ENCODE peak calls at places on chromosomes 6 and 20, in four cellular contexts. P is H9, U is T-cell, K is Caco-2. I is an unnamed sample.

GRCh38 chr6:129903082-129903481 is 42.0 kb upstream of the TMEM244 start:
- DNase-seq in K (no peak), P (no peak), U (no peak), I (no peak)

GRCh38 chr20:50338479-50339195 is 148.0 kb downstream of the CEBPB start:
- DNase-seq in P (peak), U (no peak), K (no peak), I (no peak)

GRCh38 chr6:33886673-33887144 is 82.9 kb upstream of the MLN start:
- DNase-seq in U (no peak), P (no peak), K (no peak), I (no peak)

GRCh38 chr6:93644611-93645010 is 225.3 kb upstream of the EPHA7 start:
- DNase-seq in P (no peak), K (no peak), U (no peak), I (no peak)

GRCh38 chr6:135939216-135939610 is 87.7 kb downstream of the PDE7B start:
- DNase-seq in P (no peak), K (no peak), U (no peak), I (no peak)

GRCh38 chr20:19975436-19975799 is 41.7 kb upstream of the NAA20 start:
- DNase-seq in K (peak), P (no peak), U (no peak), I (no peak)

GRCh38 chr20:50283922-50284810 is 93.5 kb downstream of the CEBPB start:
- DNase-seq in P (no peak), K (no peak), U (peak), I (no peak)

GRCh38 chr20:24991897-24992419 is 593 bp downstream of the APMAP start:
- DNase-seq in P (no peak), U (no peak), K (peak), I (peak)

GRCh38 chr6:34576286-34576955 is 20.3 kb upstream of the SPDEF start:
- DNase-seq in P (no peak), U (no peak), K (no peak), I (no peak)

GRCh38 chr20:4949833-4950178 is 51.5 kb downstream of the SLC23A2 start:
- DNase-seq in U (no peak), P (no peak), K (peak), I (no peak)

GRCh38 chr6:158391276-158391675 is 79.0 kb downstream of the TULP4 start:
- DNase-seq in U (no peak), K (no peak), P (no peak), I (no peak)

GRCh38 chr6:42978793-42979522 is at the start of gene PEX6:
- DNase-seq in K (peak), U (peak), P (peak), I (peak)

GRCh38 chr6:32772656-32773055 is 9.3 kb upstream of the HLA-DQB2 start:
- DNase-seq in K (no peak), U (no peak), P (no peak), I (no peak)

GRCh38 chr20:38293490-38294333 is 10.2 kb upstream of the BPI start:
- DNase-seq in K (no peak), U (no peak), P (peak), I (no peak)

I was measured in mesenteric fat pad.